ENCODE peak calls at places on chromosomes 13 and 19, in four cellular contexts. A is breast epithelium, T is A673, Z is GM23338. Q is an unnamed sample.

GRCh38 chr19:19049406-19049805 is 14.4 kb upstream of the SLC25A42 start:
- DNase-seq in A (no peak), T (no peak), Z (no peak), Q (no peak)

GRCh38 chr19:8302734-8303133 is 5.4 kb downstream of the CD320 start:
- DNase-seq in A (no peak), T (no peak), Z (no peak), Q (no peak)

GRCh38 chr13:30338331-30338851 is 31.0 kb upstream of the KATNAL1 start:
- DNase-seq in A (no peak), T (no peak), Z (no peak), Q (no peak)

GRCh38 chr13:65532231-65532630 is 1697.9 kb downstream of the PCDH9 start:
- DNase-seq in A (no peak), T (no peak), Z (no peak), Q (no peak)

GRCh38 chr13:38775085-38775484 is 88.2 kb downstream of the FREM2 start:
- DNase-seq in A (no peak), T (no peak), Z (no peak), Q (no peak)

GRCh38 chr19:40366697-40367561 is 18.4 kb downstream of the PLD3 start:
- DNase-seq in A (no peak), T (peak), Z (peak), Q (no peak)

GRCh38 chr13:45331981-45332830 is 8.8 kb downstream of the TPT1 start:
- DNase-seq in A (no peak), T (peak), Z (no peak), Q (no peak)

GRCh38 chr13:50664961-50665360 is 178.5 kb downstream of the DLEU7 start:
- DNase-seq in A (no peak), T (no peak), Z (no peak), Q (no peak)

GRCh38 chr13:85314686-85315085 is 484.5 kb downstream of the SLITRK6 start:
- DNase-seq in A (no peak), T (peak), Z (no peak), Q (no peak)

GRCh38 chr13:32581177-32581786 is 5.0 kb upstream of the PDS5B start:
- DNase-seq in A (no peak), T (peak), Z (peak), Q (no peak)

GRCh38 chr13:46032341-46032740 is 20.2 kb downstream of the ZC3H13 start:
- DNase-seq in A (no peak), T (no peak), Z (no peak), Q (no peak)

GRCh38 chr19:6048808-6049405 is 61.4 kb downstream of the RFX2 start:
- DNase-seq in A (peak), T (peak), Z (peak), Q (peak)
- TF ChIP-seq CTCF in A (peak), T (peak), Z (peak), Q (no peak)

GRCh38 chr19:1592755-1593628 is at the start of gene MBD3:
- DNase-seq in A (peak), T (peak), Z (peak), Q (peak)
- TF ChIP-seq CTCF in A (peak), T (no peak), Z (no peak), Q (no peak)

GRCh38 chr19:57576661-57577060 is 2.0 kb downstream of the ZNF416 start:
- DNase-seq in A (no peak), T (no peak), Z (no peak), Q (no peak)

GRCh38 chr19:57583521-57584416 is at the start of gene ZIK1:
- DNase-seq in A (peak), T (peak), Z (peak), Q (peak)

GRCh38 chr19:57583104-57583520 is 833 bp upstream of the ZIK1 start:
- DNase-seq in A (no peak), T (no peak), Z (no peak), Q (no peak)

GRCh38 chr19:57578487-57579205 is at the start of gene ZNF416:
- DNase-seq in A (peak), T (peak), Z (peak), Q (peak)
- TF ChIP-seq CTCF in A (no peak), T (peak), Z (peak), Q (no peak)

GRCh38 chr19:970695-971094 is 13.4 kb upstream of the WDR18 start:
- DNase-seq in A (no peak), T (no peak), Z (peak), Q (no peak)
- TF ChIP-seq CTCF in A (peak), T (peak), Z (peak), Q (no peak)

GRCh38 chr19:49913720-49914119 is 15.3 kb upstream of the ATF5 start:
- DNase-seq in A (no peak), T (no peak), Z (no peak), Q (no peak)

GRCh38 chr19:49915271-49915670 is 13.7 kb upstream of the ATF5 start:
- DNase-seq in A (no peak), T (no peak), Z (no peak), Q (no peak)

GRCh38 chr19:49910179-49910578 is 13.5 kb upstream of the IL4I1 start:
- DNase-seq in A (no peak), T (no peak), Z (no peak), Q (no peak)

GRCh38 chr19:49911381-49912145 is 14.9 kb upstream of the IL4I1 start:
- DNase-seq in A (no peak), T (no peak), Z (no peak), Q (no peak)

DNA sequence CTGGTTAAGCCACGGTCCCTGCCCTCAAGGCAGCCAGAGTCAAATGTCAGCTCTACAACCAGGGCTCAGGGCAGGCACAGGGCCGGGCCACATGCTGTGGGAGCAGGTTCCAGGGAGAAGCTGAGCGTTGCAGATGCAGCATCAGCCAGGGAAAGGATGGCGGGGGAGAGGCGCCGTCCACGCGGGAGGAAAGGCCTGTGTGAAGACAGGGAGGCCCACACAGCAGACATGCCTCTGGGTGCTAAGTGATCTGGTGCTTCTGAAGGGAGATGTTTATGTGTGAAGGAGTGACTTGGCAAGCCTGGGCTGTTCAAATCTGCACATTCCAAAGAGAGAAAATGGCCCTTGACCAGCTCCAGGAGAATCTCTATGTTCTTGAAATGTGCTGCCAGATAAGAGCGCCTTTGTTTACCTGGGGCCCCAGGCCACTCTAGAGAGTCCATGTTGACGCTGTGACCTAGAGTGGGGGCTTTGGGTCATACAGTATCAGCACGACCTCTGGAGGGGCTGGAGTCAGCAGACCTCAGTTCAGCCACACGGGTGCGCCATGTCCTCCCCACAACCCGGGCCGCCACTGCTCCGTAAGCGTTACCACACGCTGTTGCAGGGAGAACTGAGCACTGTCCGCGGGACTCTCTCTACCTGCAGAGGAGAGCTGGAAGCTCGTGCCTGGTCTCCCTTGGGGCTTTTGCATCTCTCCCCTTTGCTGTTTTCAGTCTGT is 15.9 kb upstream of the ATF5 start:
- DNase-seq in A (no peak), T (no peak), Z (peak), Q (no peak)
- TF ChIP-seq CTCF in A (no peak), T (peak), Z (peak), Q (no peak)

GRCh38 chr13:40680659-40681323 is 14.3 kb upstream of the FOXO1 start:
- DNase-seq in A (no peak), T (no peak), Z (peak), Q (no peak)

GRCh38 chr13:40679586-40679985 is 13.1 kb upstream of the FOXO1 start:
- DNase-seq in A (no peak), T (no peak), Z (peak), Q (no peak)

GRCh38 chr13:40677064-40677463 is 10.6 kb upstream of the FOXO1 start:
- DNase-seq in A (no peak), T (no peak), Z (no peak), Q (no peak)

GRCh38 chr13:40681341-40682051 is 15.1 kb upstream of the FOXO1 start:
- DNase-seq in A (no peak), T (no peak), Z (no peak), Q (no peak)

DNA sequence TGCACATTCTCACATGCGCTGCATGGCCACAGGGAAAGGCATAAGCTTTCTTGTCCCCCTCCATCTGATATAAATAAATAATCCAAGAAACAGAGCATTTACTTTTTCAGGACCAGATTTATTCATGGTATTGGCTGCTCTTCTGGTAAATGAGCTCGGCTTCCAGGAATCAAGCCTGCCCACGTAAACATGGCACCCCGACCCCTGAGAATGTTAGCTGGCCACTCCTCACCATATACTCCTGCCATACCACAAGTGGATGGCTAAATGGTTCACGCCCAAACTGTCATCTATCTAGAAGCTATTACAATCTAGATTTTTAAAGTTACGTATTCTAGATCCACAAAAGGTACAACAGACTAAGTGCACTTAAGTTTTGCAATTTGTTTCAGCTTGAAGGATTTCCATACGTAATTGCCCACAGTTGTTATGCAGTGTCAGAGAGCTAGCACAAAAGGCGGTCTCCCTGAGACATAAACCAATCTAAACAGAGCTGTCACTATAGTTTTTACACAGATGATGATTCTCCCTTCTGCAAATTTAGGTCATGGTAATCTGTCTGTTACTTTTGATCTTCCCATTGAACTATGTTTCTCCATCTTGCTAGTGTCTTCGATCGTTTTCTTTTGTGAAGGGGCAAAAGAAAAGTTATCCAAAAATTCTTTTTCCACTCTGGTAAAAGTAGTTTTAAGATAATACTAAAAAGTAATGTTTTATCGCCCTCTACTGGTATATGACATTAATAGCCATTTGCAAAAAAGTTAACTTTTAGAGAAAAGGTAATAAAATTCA is 16.2 kb upstream of the FOXO1 start:
- DNase-seq in A (no peak), T (peak), Z (peak), Q (no peak)
- TF ChIP-seq CTCF in A (peak), T (peak), Z (no peak), Q (no peak)

GRCh38 chr13:47126432-47126831 is 229.6 kb upstream of the HTR2A start:
- DNase-seq in A (no peak), T (no peak), Z (no peak), Q (no peak)
- TF ChIP-seq CTCF in A (no peak), T (no peak), Z (peak), Q (no peak)

GRCh38 chr19:48954595-48955307 is at the start of gene BAX:
- DNase-seq in A (peak), T (peak), Z (peak), Q (peak)
- TF ChIP-seq CTCF in A (no peak), T (no peak), Z (no peak), Q (no peak)